ENCODE peak calls at places on chromosomes 1 and 21, in ten cellular contexts. One of them, this sample, is unnamed.

GRCh38 chr21:39006653-39007417 is 176.4 kb downstream of the PSMG1 start:
- DNase-seq in esophagus muscularis mucosa: no peak
- DNase-seq in left ventricle myocardium inferior: peak
- DNase-seq in brain microvascular endothelial cell: no peak
- DNase-seq in mammary epithelial cell: no peak
- DNase-seq in H9: no peak
- DNase-seq in CD8-positive, alpha-beta T cell: no peak
- DNase-seq in psoas muscle: peak
- DNase-seq in astrocyte: no peak
- DNase-seq in endodermal cell: no peak
- DNase-seq in this sample: peak

GRCh38 chr1:6490181-6491075 is 1.0 kb downstream of the PLEKHG5 start:
- DNase-seq in esophagus muscularis mucosa: no peak
- DNase-seq in left ventricle myocardium inferior: peak
- DNase-seq in brain microvascular endothelial cell: peak
- DNase-seq in mammary epithelial cell: peak
- DNase-seq in H9: peak
- DNase-seq in CD8-positive, alpha-beta T cell: no peak
- DNase-seq in psoas muscle: no peak
- DNase-seq in astrocyte: peak
- DNase-seq in endodermal cell: peak
- DNase-seq in this sample: peak

GRCh38 chr1:78333426-78334012 is 157.3 kb upstream of the PTGFR start:
- DNase-seq in esophagus muscularis mucosa: no peak
- DNase-seq in left ventricle myocardium inferior: no peak
- DNase-seq in brain microvascular endothelial cell: peak
- DNase-seq in mammary epithelial cell: peak
- DNase-seq in H9: peak
- DNase-seq in CD8-positive, alpha-beta T cell: no peak
- DNase-seq in psoas muscle: no peak
- DNase-seq in astrocyte: peak
- DNase-seq in endodermal cell: no peak
- DNase-seq in this sample: peak

GRCh38 chr21:34276711-34277425 is 86.9 kb upstream of the KCNE2 start:
- DNase-seq in esophagus muscularis mucosa: no peak
- DNase-seq in left ventricle myocardium inferior: no peak
- DNase-seq in brain microvascular endothelial cell: no peak
- DNase-seq in mammary epithelial cell: peak
- DNase-seq in H9: no peak
- DNase-seq in CD8-positive, alpha-beta T cell: no peak
- DNase-seq in psoas muscle: no peak
- DNase-seq in astrocyte: peak
- DNase-seq in endodermal cell: no peak
- DNase-seq in this sample: no peak

GRCh38 chr1:247204177-247204647 is 32.4 kb upstream of the ZNF124 start:
- DNase-seq in esophagus muscularis mucosa: no peak
- DNase-seq in left ventricle myocardium inferior: no peak
- DNase-seq in brain microvascular endothelial cell: no peak
- DNase-seq in mammary epithelial cell: no peak
- DNase-seq in H9: no peak
- DNase-seq in CD8-positive, alpha-beta T cell: no peak
- DNase-seq in psoas muscle: no peak
- DNase-seq in astrocyte: no peak
- DNase-seq in endodermal cell: no peak
- DNase-seq in this sample: no peak

GRCh38 chr1:177975588-177976495 is 6.0 kb upstream of the SEC16B start:
- DNase-seq in esophagus muscularis mucosa: no peak
- DNase-seq in left ventricle myocardium inferior: no peak
- DNase-seq in brain microvascular endothelial cell: peak
- DNase-seq in mammary epithelial cell: peak
- DNase-seq in H9: no peak
- DNase-seq in CD8-positive, alpha-beta T cell: no peak
- DNase-seq in psoas muscle: no peak
- DNase-seq in astrocyte: peak
- DNase-seq in endodermal cell: no peak
- DNase-seq in this sample: peak

GRCh38 chr1:162663589-162664030 is 31.3 kb downstream of the DDR2 start:
- DNase-seq in esophagus muscularis mucosa: peak
- DNase-seq in left ventricle myocardium inferior: no peak
- DNase-seq in brain microvascular endothelial cell: peak
- DNase-seq in mammary epithelial cell: no peak
- DNase-seq in H9: no peak
- DNase-seq in CD8-positive, alpha-beta T cell: no peak
- DNase-seq in psoas muscle: no peak
- DNase-seq in astrocyte: peak
- DNase-seq in endodermal cell: peak
- DNase-seq in this sample: peak

GRCh38 chr1:48794815-48795214 is 18.1 kb upstream of the BEND5 start:
- DNase-seq in esophagus muscularis mucosa: no peak
- DNase-seq in left ventricle myocardium inferior: no peak
- DNase-seq in brain microvascular endothelial cell: no peak
- DNase-seq in mammary epithelial cell: peak
- DNase-seq in H9: no peak
- DNase-seq in CD8-positive, alpha-beta T cell: no peak
- DNase-seq in psoas muscle: no peak
- DNase-seq in astrocyte: no peak
- DNase-seq in endodermal cell: no peak
- DNase-seq in this sample: peak

GRCh38 chr1:69246109-69246508 is 321.6 kb upstream of the LRRC7 start:
- DNase-seq in esophagus muscularis mucosa: no peak
- DNase-seq in left ventricle myocardium inferior: no peak
- DNase-seq in brain microvascular endothelial cell: no peak
- DNase-seq in mammary epithelial cell: no peak
- DNase-seq in H9: no peak
- DNase-seq in CD8-positive, alpha-beta T cell: no peak
- DNase-seq in psoas muscle: no peak
- DNase-seq in astrocyte: no peak
- DNase-seq in endodermal cell: no peak
- DNase-seq in this sample: no peak

GRCh38 chr1:69244211-69244610 is 323.5 kb upstream of the LRRC7 start:
- DNase-seq in esophagus muscularis mucosa: no peak
- DNase-seq in left ventricle myocardium inferior: no peak
- DNase-seq in brain microvascular endothelial cell: no peak
- DNase-seq in mammary epithelial cell: no peak
- DNase-seq in H9: peak
- DNase-seq in CD8-positive, alpha-beta T cell: no peak
- DNase-seq in psoas muscle: no peak
- DNase-seq in astrocyte: no peak
- DNase-seq in endodermal cell: peak
- DNase-seq in this sample: no peak

GRCh38 chr1:69252696-69253095 is 315.0 kb upstream of the LRRC7 start:
- DNase-seq in esophagus muscularis mucosa: no peak
- DNase-seq in left ventricle myocardium inferior: no peak
- DNase-seq in brain microvascular endothelial cell: no peak
- DNase-seq in mammary epithelial cell: peak
- DNase-seq in H9: no peak
- DNase-seq in CD8-positive, alpha-beta T cell: no peak
- DNase-seq in psoas muscle: no peak
- DNase-seq in astrocyte: peak
- DNase-seq in endodermal cell: no peak
- DNase-seq in this sample: no peak

GRCh38 chr1:69246721-69247120 is 321.0 kb upstream of the LRRC7 start:
- DNase-seq in esophagus muscularis mucosa: no peak
- DNase-seq in left ventricle myocardium inferior: no peak
- DNase-seq in brain microvascular endothelial cell: no peak
- DNase-seq in mammary epithelial cell: no peak
- DNase-seq in H9: no peak
- DNase-seq in CD8-positive, alpha-beta T cell: no peak
- DNase-seq in psoas muscle: no peak
- DNase-seq in astrocyte: no peak
- DNase-seq in endodermal cell: no peak
- DNase-seq in this sample: no peak
- TF ChIP-seq CTCF in esophagus muscularis mucosa: no peak
- TF ChIP-seq CTCF in left ventricle myocardium inferior: no peak
- TF ChIP-seq CTCF in brain microvascular endothelial cell: no peak
- TF ChIP-seq CTCF in mammary epithelial cell: no peak
- TF ChIP-seq CTCF in H9: no peak
- TF ChIP-seq CTCF in CD8-positive, alpha-beta T cell: no peak
- TF ChIP-seq CTCF in psoas muscle: no peak
- TF ChIP-seq CTCF in astrocyte: no peak
- TF ChIP-seq CTCF in endodermal cell: no peak
- TF ChIP-seq CTCF in this sample: no peak

GRCh38 chr1:84726593-84727275 is 36.5 kb upstream of the SSX2IP start:
- DNase-seq in esophagus muscularis mucosa: no peak
- DNase-seq in left ventricle myocardium inferior: no peak
- DNase-seq in brain microvascular endothelial cell: no peak
- DNase-seq in mammary epithelial cell: no peak
- DNase-seq in H9: no peak
- DNase-seq in CD8-positive, alpha-beta T cell: no peak
- DNase-seq in psoas muscle: no peak
- DNase-seq in astrocyte: peak
- DNase-seq in endodermal cell: no peak
- DNase-seq in this sample: peak

GRCh38 chr1:84720275-84720780 is 30.1 kb upstream of the SSX2IP start:
- DNase-seq in esophagus muscularis mucosa: no peak
- DNase-seq in left ventricle myocardium inferior: no peak
- DNase-seq in brain microvascular endothelial cell: no peak
- DNase-seq in mammary epithelial cell: no peak
- DNase-seq in H9: no peak
- DNase-seq in CD8-positive, alpha-beta T cell: no peak
- DNase-seq in psoas muscle: no peak
- DNase-seq in astrocyte: no peak
- DNase-seq in endodermal cell: no peak
- DNase-seq in this sample: no peak

GRCh38 chr1:84722794-84723193 is 32.5 kb upstream of the SSX2IP start:
- DNase-seq in esophagus muscularis mucosa: no peak
- DNase-seq in left ventricle myocardium inferior: no peak
- DNase-seq in brain microvascular endothelial cell: no peak
- DNase-seq in mammary epithelial cell: no peak
- DNase-seq in H9: no peak
- DNase-seq in CD8-positive, alpha-beta T cell: no peak
- DNase-seq in psoas muscle: no peak
- DNase-seq in astrocyte: peak
- DNase-seq in endodermal cell: no peak
- DNase-seq in this sample: peak

GRCh38 chr1:84721152-84721551 is 30.9 kb upstream of the SSX2IP start:
- DNase-seq in esophagus muscularis mucosa: no peak
- DNase-seq in left ventricle myocardium inferior: no peak
- DNase-seq in brain microvascular endothelial cell: peak
- DNase-seq in mammary epithelial cell: peak
- DNase-seq in H9: no peak
- DNase-seq in CD8-positive, alpha-beta T cell: no peak
- DNase-seq in psoas muscle: no peak
- DNase-seq in astrocyte: peak
- DNase-seq in endodermal cell: no peak
- DNase-seq in this sample: no peak

GRCh38 chr1:84724128-84724860 is 34.0 kb upstream of the SSX2IP start:
- DNase-seq in esophagus muscularis mucosa: no peak
- DNase-seq in left ventricle myocardium inferior: no peak
- DNase-seq in brain microvascular endothelial cell: no peak
- DNase-seq in mammary epithelial cell: no peak
- DNase-seq in H9: peak
- DNase-seq in CD8-positive, alpha-beta T cell: peak
- DNase-seq in psoas muscle: no peak
- DNase-seq in astrocyte: no peak
- DNase-seq in endodermal cell: peak
- DNase-seq in this sample: peak
- TF ChIP-seq CTCF in esophagus muscularis mucosa: peak
- TF ChIP-seq CTCF in left ventricle myocardium inferior: peak
- TF ChIP-seq CTCF in brain microvascular endothelial cell: peak
- TF ChIP-seq CTCF in mammary epithelial cell: peak
- TF ChIP-seq CTCF in H9: peak
- TF ChIP-seq CTCF in CD8-positive, alpha-beta T cell: peak
- TF ChIP-seq CTCF in psoas muscle: no peak
- TF ChIP-seq CTCF in astrocyte: peak
- TF ChIP-seq CTCF in endodermal cell: peak
- TF ChIP-seq CTCF in this sample: peak

GRCh38 chr1:226427131-226427530 is 19.2 kb upstream of the PARP1 start:
- DNase-seq in esophagus muscularis mucosa: no peak
- DNase-seq in left ventricle myocardium inferior: no peak
- DNase-seq in brain microvascular endothelial cell: no peak
- DNase-seq in mammary epithelial cell: no peak
- DNase-seq in H9: no peak
- DNase-seq in CD8-positive, alpha-beta T cell: no peak
- DNase-seq in psoas muscle: no peak
- DNase-seq in astrocyte: no peak
- DNase-seq in endodermal cell: no peak
- DNase-seq in this sample: no peak
- TF ChIP-seq CTCF in esophagus muscularis mucosa: no peak
- TF ChIP-seq CTCF in left ventricle myocardium inferior: no peak
- TF ChIP-seq CTCF in brain microvascular endothelial cell: no peak
- TF ChIP-seq CTCF in mammary epithelial cell: no peak
- TF ChIP-seq CTCF in H9: no peak
- TF ChIP-seq CTCF in CD8-positive, alpha-beta T cell: no peak
- TF ChIP-seq CTCF in psoas muscle: no peak
- TF ChIP-seq CTCF in astrocyte: no peak
- TF ChIP-seq CTCF in endodermal cell: no peak
- TF ChIP-seq CTCF in this sample: no peak

GRCh38 chr1:76430532-76430931 is 356.0 kb downstream of the ST6GALNAC3 start:
- DNase-seq in esophagus muscularis mucosa: no peak
- DNase-seq in left ventricle myocardium inferior: no peak
- DNase-seq in brain microvascular endothelial cell: no peak
- DNase-seq in mammary epithelial cell: no peak
- DNase-seq in H9: no peak
- DNase-seq in CD8-positive, alpha-beta T cell: no peak
- DNase-seq in psoas muscle: no peak
- DNase-seq in astrocyte: no peak
- DNase-seq in endodermal cell: no peak
- DNase-seq in this sample: no peak
- TF ChIP-seq CTCF in esophagus muscularis mucosa: no peak
- TF ChIP-seq CTCF in left ventricle myocardium inferior: no peak
- TF ChIP-seq CTCF in brain microvascular endothelial cell: no peak
- TF ChIP-seq CTCF in mammary epithelial cell: no peak
- TF ChIP-seq CTCF in H9: no peak
- TF ChIP-seq CTCF in CD8-positive, alpha-beta T cell: no peak
- TF ChIP-seq CTCF in psoas muscle: no peak
- TF ChIP-seq CTCF in astrocyte: no peak
- TF ChIP-seq CTCF in endodermal cell: no peak
- TF ChIP-seq CTCF in this sample: no peak

DNA sequence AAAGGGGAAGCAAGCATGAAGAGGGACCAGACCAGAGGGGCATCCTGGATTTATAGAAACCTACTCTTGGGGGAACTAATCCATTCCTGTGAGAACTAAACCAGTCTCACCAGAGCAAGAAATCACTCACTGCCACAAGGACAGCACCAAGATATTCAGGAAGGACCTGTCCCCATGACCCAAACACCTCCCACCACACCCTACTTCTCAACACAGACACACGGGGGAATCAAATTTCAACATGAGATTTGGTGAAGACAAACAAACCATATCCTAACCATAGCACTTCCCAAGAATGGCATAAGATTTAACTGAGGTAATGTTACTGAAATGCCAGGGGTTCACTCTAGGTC is 12.1 kb upstream of the POU2F1 start:
- DNase-seq in esophagus muscularis mucosa: no peak
- DNase-seq in left ventricle myocardium inferior: no peak
- DNase-seq in brain microvascular endothelial cell: no peak
- DNase-seq in mammary epithelial cell: no peak
- DNase-seq in H9: no peak
- DNase-seq in CD8-positive, alpha-beta T cell: no peak
- DNase-seq in psoas muscle: no peak
- DNase-seq in astrocyte: no peak
- DNase-seq in endodermal cell: no peak
- DNase-seq in this sample: no peak
- TF ChIP-seq CTCF in esophagus muscularis mucosa: peak
- TF ChIP-seq CTCF in left ventricle myocardium inferior: no peak
- TF ChIP-seq CTCF in brain microvascular endothelial cell: no peak
- TF ChIP-seq CTCF in mammary epithelial cell: no peak
- TF ChIP-seq CTCF in H9: no peak
- TF ChIP-seq CTCF in CD8-positive, alpha-beta T cell: no peak
- TF ChIP-seq CTCF in psoas muscle: no peak
- TF ChIP-seq CTCF in astrocyte: no peak
- TF ChIP-seq CTCF in endodermal cell: no peak
- TF ChIP-seq CTCF in this sample: no peak

This sample was measured in MCF 10A.